ENCODE peak calls at places on chromosomes 13 and 19, in nine cellular contexts. O is ovary, X is Peyer's patch, T is heart left ventricle, D is uterus, L is breast epithelium, K is endothelial cell of umbilical vein, S is transverse colon, M is lower leg skin. B is an unnamed sample.

GRCh38 chr13:68304287-68304893 is 1074.3 kb upstream of the PCDH9 start:
- DNase-seq in O (no peak), X (no peak), T (no peak), D (no peak), L (no peak), K (peak; percentile 14), S (no peak), M (no peak), B (no peak)

GRCh38 chr19:48554385-48555091 is 2.6 kb downstream of the SULT2B1 start:
- DNase-seq in O (no peak), X (no peak), T (no peak), D (no peak), L (no peak), K (no peak), S (no peak), M (no peak), B (no peak)

GRCh38 chr19:53992815-53993214 is 1.4 kb downstream of the CACNG6 start:
- DNase-seq in O (no peak), X (no peak), T (no peak), D (no peak), L (no peak), K (no peak), S (no peak), M (no peak), B (no peak)

GRCh38 chr19:12937243-12938053 is 961 bp upstream of the CALR start:
- DNase-seq in O (no peak), X (no peak), T (no peak), D (no peak), L (no peak), K (peak; percentile 75), S (peak; percentile 48), M (peak; percentile 65), B (no peak)

GRCh38 chr13:80048802-80049201 is 292.1 kb downstream of the SPRY2 start:
- DNase-seq in O (peak; percentile 75), X (no peak), T (peak; percentile 86), D (peak; percentile 68), L (no peak), K (peak; percentile 91), S (peak; percentile 59), M (peak; percentile 94), B (peak; percentile 4)

GRCh38 chr13:96671073-96671472 is 323.2 kb downstream of the OXGR1 start:
- DNase-seq in O (no peak), X (no peak), T (no peak), D (no peak), L (no peak), K (no peak), S (no peak), M (no peak), B (no peak)

GRCh38 chr13:69683921-69684663 is 423.5 kb upstream of the ATXN8OS start:
- DNase-seq in O (no peak), X (no peak), T (no peak), D (no peak), L (no peak), K (no peak), S (no peak), M (no peak), B (no peak)

GRCh38 chr13:98915563-98916348 is 62.1 kb downstream of the DOCK9 start:
- DNase-seq in O (no peak), X (no peak), T (no peak), D (no peak), L (no peak), K (no peak), S (no peak), M (no peak), B (no peak)

GRCh38 chr19:48913114-48913513 is 13.0 kb downstream of the NUCB1 start:
- DNase-seq in O (no peak), X (no peak), T (no peak), D (no peak), L (no peak), K (no peak), S (no peak), M (no peak), B (no peak)

GRCh38 chr13:39918837-39919236 is 263.4 kb downstream of the COG6 start:
- DNase-seq in O (no peak), X (no peak), T (no peak), D (no peak), L (no peak), K (no peak), S (no peak), M (no peak), B (no peak)

GRCh38 chr19:51807111-51807701 is 12.2 kb downstream of the FPR3 start:
- DNase-seq in O (no peak), X (no peak), T (no peak), D (no peak), L (no peak), K (no peak), S (peak; percentile 29), M (no peak), B (no peak)

GRCh38 chr19:10514211-10515145 is 2.8 kb downstream of the S1PR5 start:
- DNase-seq in O (no peak), X (no peak), T (no peak), D (no peak), L (no peak), K (no peak), S (no peak), M (no peak), B (no peak)

GRCh38 chr13:46479691-46480090 is 73.3 kb upstream of the LRCH1 start:
- DNase-seq in O (no peak), X (no peak), T (no peak), D (no peak), L (no peak), K (no peak), S (no peak), M (no peak), B (no peak)

GRCh38 chr13:99307648-99308339 is 595 bp upstream of the GPR183 start:
- DNase-seq in O (no peak), X (no peak), T (no peak), D (no peak), L (no peak), K (peak; percentile 84), S (peak; percentile 41), M (no peak), B (no peak)

GRCh38 chr13:43303040-43303729 is 279.8 kb downstream of the DNAJC15 start:
- DNase-seq in O (peak; percentile 48), X (no peak), T (peak; percentile 55), D (peak; percentile 24), L (no peak), K (peak; percentile 73), S (peak; percentile 28), M (no peak), B (no peak)

GRCh38 chr19:39426170-39426569 is 9.6 kb downstream of the RPS16 start:
- DNase-seq in O (no peak), X (no peak), T (no peak), D (no peak), L (no peak), K (no peak), S (no peak), M (no peak), B (no peak)

GRCh38 chr13:107680115-107680514 is 535.2 kb downstream of the LIG4 start:
- DNase-seq in O (no peak), X (no peak), T (no peak), D (no peak), L (no peak), K (peak; percentile 4), S (no peak), M (no peak), B (no peak)
- TF ChIP-seq CTCF in O (no peak), X (no peak), T (no peak), D (no peak), L (no peak), K (no peak), S (no peak), M (no peak), B (no peak)

DNA sequence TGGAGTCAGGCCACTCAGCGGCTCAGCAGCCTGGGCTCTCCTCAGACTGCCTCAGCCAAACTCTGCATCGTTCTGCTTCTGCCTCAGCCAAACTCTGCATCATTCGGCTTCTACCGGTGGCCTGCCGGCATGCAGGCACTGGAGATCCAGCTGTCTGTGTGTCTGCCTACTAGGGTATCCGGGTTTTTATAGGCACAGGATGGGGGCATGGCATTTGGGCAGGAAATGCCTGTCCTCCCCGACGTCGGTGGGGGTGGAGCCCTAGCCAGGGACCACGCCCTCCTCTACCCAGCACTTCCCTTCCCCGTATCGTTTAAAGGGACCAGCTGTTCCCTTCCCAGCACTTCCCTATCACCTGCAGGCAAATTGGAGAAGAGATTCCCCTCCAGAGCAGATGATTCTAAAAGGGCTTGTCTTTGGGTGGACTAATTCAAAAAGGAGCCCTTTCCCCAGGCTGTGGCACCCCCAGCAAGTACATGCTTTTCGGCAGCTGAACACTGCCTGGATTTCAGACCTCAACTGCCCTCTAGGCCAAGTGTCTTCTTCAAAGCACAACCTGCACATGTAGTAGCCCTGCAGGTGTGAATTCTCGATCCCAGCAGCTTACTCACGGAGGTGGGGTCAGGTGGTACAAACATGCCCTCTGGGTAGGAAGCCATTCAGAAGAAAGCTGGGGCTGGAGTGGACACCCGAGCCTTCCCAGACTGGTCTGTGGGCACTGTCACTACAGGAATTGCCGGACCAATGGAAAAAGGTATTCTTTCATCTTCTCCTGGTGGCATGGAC is 25.5 kb upstream of the GPR12 start:
- DNase-seq in O (no peak), X (no peak), T (no peak), D (no peak), L (no peak), K (no peak), S (peak; percentile 37), M (peak; percentile 34), B (no peak)
- TF ChIP-seq POLR2A in O (no peak), X (no peak), T (no peak), D (no peak), L (no peak), K (no peak), S (no peak), M (no peak), B (no peak)

GRCh38 chr19:18279516-18280246 is 1.7 kb downstream of the JUND start:
- DNase-seq in O (peak; percentile 89), X (peak; percentile 93), T (peak; percentile 95), D (peak; percentile 94), L (peak; percentile 91), K (peak; percentile 96), S (peak; percentile 94), M (peak; percentile 94), B (peak; percentile 67)

GRCh38 chr19:18280247-18281081 is 958 bp downstream of the JUND start:
- DNase-seq in O (peak; percentile 72), X (peak; percentile 86), T (peak; percentile 93), D (peak; percentile 76), L (peak; percentile 78), K (peak; percentile 76), S (peak; percentile 87), M (peak; percentile 71), B (peak; percentile 52)

GRCh38 chr19:18281082-18282020 is at the start of gene JUND:
- DNase-seq in O (peak; percentile 98), X (peak; percentile 99), T (peak; percentile 99), D (peak; percentile 98), L (peak; percentile 97), K (peak; percentile 98), S (peak; percentile 98), M (peak; percentile 96), B (peak; percentile 85)

GRCh38 chr19:18279266-18279515 is 2.2 kb downstream of the JUND start:
- DNase-seq in O (no peak), X (no peak), T (no peak), D (no peak), L (no peak), K (no peak), S (no peak), M (no peak), B (no peak)

GRCh38 chr19:18278521-18279265 is 2.7 kb downstream of the JUND start:
- DNase-seq in O (peak; percentile 68), X (no peak), T (no peak), D (no peak), L (no peak), K (peak; percentile 14), S (peak; percentile 55), M (no peak), B (no peak)
- TF ChIP-seq CTCF in O (peak; percentile 13), X (peak; percentile 31), T (no peak), D (no peak), L (no peak), K (peak; percentile 25), S (peak; percentile 16), M (no peak), B (no peak)

GRCh38 chr19:18388328-18389094 is 2.6 kb downstream of the GDF15 start:
- DNase-seq in O (peak; percentile 80), X (peak; percentile 94), T (peak; percentile 93), D (peak; percentile 70), L (peak; percentile 85), K (peak; percentile 73), S (peak; percentile 88), M (peak; percentile 63), B (peak; percentile 56)
- TF ChIP-seq POLR2A in O (no peak), X (peak; percentile 51), T (no peak), D (no peak), L (no peak), K (peak; percentile 32), S (peak; percentile 73), M (no peak), B (no peak)